ENCODE peak calls at places on chromosomes 13 and 19, in eight cellular contexts. M is hypothalamus, A is hepatic stellate cell, Z is activated T-cell treated with anti-CD3 and anti-CD28 coated beads for 48 hours, R is stomach, Q is GM03348, Y is left lung, C is AG08396. O is an unnamed sample.

GRCh38 chr13:20192470-20193141 is at the start of gene GJB2:
- DNase-seq in Y (peak), C (no peak), M (no peak), R (peak), Q (peak), Z (no peak), A (no peak), O (no peak)

GRCh38 chr13:82344867-82345266 is 1537.4 kb downstream of the SLITRK1 start:
- DNase-seq in Z (no peak), Q (no peak), C (no peak), M (no peak), A (no peak), R (no peak), Y (no peak), O (no peak)

GRCh38 chr19:35451278-35452096 is 3.4 kb downstream of the FFAR2 start:
- DNase-seq in Z (peak), C (no peak), A (no peak), M (no peak), Q (no peak), Y (no peak), R (no peak), O (no peak)

GRCh38 chr19:16376241-16376640 is 51.6 kb downstream of the KLF2 start:
- DNase-seq in A (no peak), R (no peak), Z (no peak), C (no peak), M (no peak), Y (no peak), Q (no peak), O (no peak)

GRCh38 chr13:104143760-104144406 is 1077.7 kb upstream of the SLC10A2 start:
- DNase-seq in M (no peak), Z (no peak), C (no peak), R (no peak), Q (no peak), Y (no peak), A (no peak), O (no peak)

GRCh38 chr13:106156468-106156867 is 379.0 kb downstream of the EFNB2 start:
- DNase-seq in Y (no peak), C (peak), R (no peak), Q (peak), A (peak), M (no peak), Z (no peak), O (peak)

GRCh38 chr13:45807520-45808099 is 43.9 kb downstream of the SIAH3 start:
- DNase-seq in A (peak), C (peak), Z (no peak), Y (no peak), R (peak), Q (peak), M (no peak), O (peak)

GRCh38 chr13:89959074-89959473 is 1388.4 kb upstream of the MIR17HG start:
- DNase-seq in R (no peak), C (no peak), Y (no peak), Q (no peak), M (no peak), A (no peak), Z (no peak), O (no peak)

GRCh38 chr13:42699922-42700321 is 81.5 kb upstream of the FAM216B start:
- DNase-seq in R (no peak), A (no peak), Y (no peak), Z (no peak), C (no peak), M (no peak), Q (no peak), O (no peak)

GRCh38 chr19:5394907-5395505 is 54.4 kb upstream of the PTPRS start:
- DNase-seq in Q (no peak), A (no peak), Z (no peak), C (no peak), Y (no peak), R (no peak), M (peak), O (no peak)

GRCh38 chr13:43196171-43196611 is 172.8 kb downstream of the DNAJC15 start:
- DNase-seq in Q (peak), A (peak), C (peak), R (no peak), M (no peak), Z (no peak), Y (no peak), O (no peak)

GRCh38 chr19:18908917-18909619 is 10.1 kb downstream of the COPE start:
- DNase-seq in R (no peak), A (no peak), M (peak), Y (no peak), Q (no peak), Z (no peak), C (no peak), O (no peak)

GRCh38 chr19:53876651-53877224 is 5.3 kb upstream of the PRKCG start:
- DNase-seq in C (no peak), Y (no peak), R (no peak), M (no peak), Q (no peak), Z (no peak), A (no peak), O (no peak)

O was measured in AG08395.